ENCODE peak calls at places on chromosome 1, in seven cellular contexts. N is kidney epithelial cell, O is fibroblast of lung, P is sigmoid colon, R is bronchial epithelial cell, S is Caco-2, U is AG10803. A is an unnamed sample.

GRCh38 chr1:98110674-98111073 is 189.8 kb upstream of the DPYD start:
- DNase-seq in N (peak; percentile 29), P (no peak), U (peak; percentile 37), O (peak; percentile 65), R (no peak), S (no peak), A (no peak)

GRCh38 chr1:209861242-209861641 is 33.5 kb downstream of the UTP25 start:
- DNase-seq in S (no peak), U (no peak), R (no peak), O (no peak), P (no peak), N (no peak), A (no peak)

GRCh38 chr1:109794319-109795132 is 30.8 kb upstream of the EPS8L3 start:
- DNase-seq in R (no peak), P (no peak), S (no peak), U (no peak), O (peak; percentile 34), N (no peak), A (no peak)

GRCh38 chr1:93576346-93576745 is 105.3 kb downstream of the BCAR3 start:
- DNase-seq in R (no peak), U (peak; percentile 74), S (no peak), P (peak; percentile 59), N (no peak), O (peak; percentile 18), A (no peak)

GRCh38 chr1:221701570-221702186 is 40.2 kb downstream of the DUSP10 start:
- DNase-seq in P (no peak), O (no peak), U (no peak), N (no peak), R (no peak), S (no peak), A (no peak)

GRCh38 chr1:8711161-8711560 is 106.3 kb downstream of the RERE start:
- DNase-seq in N (no peak), U (no peak), O (peak; percentile 39), P (no peak), S (no peak), R (no peak), A (no peak)

GRCh38 chr1:243980471-243980870 is 70.6 kb upstream of the ZBTB18 start:
- DNase-seq in R (no peak), S (no peak), P (no peak), U (no peak), O (no peak), N (no peak), A (peak; percentile 35)

GRCh38 chr1:206464456-206464964 is 5.8 kb upstream of the IKBKE start:
- DNase-seq in O (peak; percentile 95), N (no peak), U (peak; percentile 92), P (no peak), R (peak; percentile 77), S (no peak), A (peak; percentile 65)

GRCh38 chr1:173444757-173445156 is 32.4 kb upstream of the PRDX6 start:
- DNase-seq in N (no peak), U (no peak), S (no peak), R (no peak), P (no peak), O (no peak), A (no peak)

GRCh38 chr1:218917646-218918045 is 256.0 kb upstream of the LYPLAL1 start:
- DNase-seq in N (no peak), U (no peak), P (no peak), S (no peak), R (no peak), O (no peak), A (no peak)

GRCh38 chr1:233045591-233045990 is 95.2 kb downstream of the NTPCR start:
- DNase-seq in O (peak; percentile 84), U (no peak), P (no peak), N (no peak), S (no peak), R (no peak), A (no peak)

GRCh38 chr1:61419167-61419566 is 305.8 kb downstream of the TM2D1 start:
- DNase-seq in O (no peak), U (no peak), S (no peak), R (no peak), N (no peak), P (no peak), A (no peak)
- TF ChIP-seq CTCF in O (no peak), U (no peak), S (no peak), R (no peak), N (no peak), P (no peak), A (no peak)

DNA sequence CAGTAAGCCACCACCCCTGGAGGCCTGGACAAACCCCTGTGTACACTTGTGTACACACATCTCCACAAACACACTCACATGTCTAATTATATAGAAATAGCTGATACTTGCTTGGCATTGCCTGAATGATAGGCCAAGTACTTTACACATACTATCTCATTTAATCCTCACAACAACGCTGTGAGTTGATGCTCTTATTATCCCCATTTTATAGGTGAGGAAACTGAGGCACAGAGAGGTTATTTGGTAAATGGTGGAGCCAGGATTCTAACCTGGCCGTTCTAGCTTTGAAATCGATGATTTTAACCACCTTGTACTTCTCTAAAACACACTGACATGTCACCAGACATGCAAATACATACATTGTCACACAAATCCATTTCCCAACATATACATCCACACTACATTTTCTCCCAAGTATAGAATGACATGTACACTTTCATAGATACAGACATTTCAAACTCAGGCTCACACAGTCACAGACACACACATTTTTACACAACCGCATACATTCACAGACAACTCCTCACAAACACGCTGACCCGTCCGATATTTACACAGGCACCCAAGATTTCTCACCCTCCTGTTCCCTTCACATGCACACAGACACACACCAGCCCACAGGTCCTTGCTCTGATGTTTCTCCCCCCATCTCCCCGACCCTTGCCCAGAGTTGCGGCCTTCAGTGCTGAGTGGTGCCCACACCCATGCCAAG is 3.2 kb downstream of the ARHGEF19 start:
- DNase-seq in O (no peak), P (no peak), S (no peak), R (no peak), U (no peak), N (no peak), A (no peak)
- H3K4me3 ChIP-seq in O (no peak overlapping the region), P (no peak overlapping the region), S (no peak overlapping the region), R (no peak overlapping the region), U (no peak overlapping the region), N (no peak overlapping the region), A (no peak overlapping the region)

DNA sequence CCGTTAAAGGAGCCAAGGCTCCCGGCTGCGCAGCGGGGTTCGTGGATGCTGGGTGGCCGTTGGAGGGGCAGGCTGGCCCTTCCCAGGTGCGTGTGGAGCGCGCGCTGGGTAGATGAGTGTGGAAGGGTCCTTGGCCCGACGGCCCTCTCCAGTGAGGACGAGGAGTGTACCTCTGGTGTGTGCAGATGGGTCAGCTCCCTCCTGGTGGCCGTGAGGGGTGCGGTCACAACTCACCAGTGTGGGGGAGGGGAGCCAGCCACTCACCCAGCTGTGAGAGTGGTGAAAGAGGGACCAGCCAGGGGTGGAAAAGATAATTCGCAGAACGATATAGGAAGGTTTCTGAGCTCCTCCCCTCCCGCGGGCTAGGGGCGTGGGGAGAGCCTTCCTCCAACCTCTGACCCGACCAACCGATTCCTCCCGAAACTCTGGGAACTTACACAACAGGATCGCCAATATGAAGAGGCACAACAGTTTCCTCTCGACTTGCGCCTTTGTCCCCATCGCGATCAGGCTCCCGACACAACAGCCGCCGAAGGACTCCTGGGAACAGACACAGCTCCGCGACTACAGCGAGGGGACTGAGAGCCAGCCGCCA is at the start of gene F11R:
- DNase-seq in R (peak; percentile 71), S (peak; percentile 89), U (no peak), P (no peak), O (no peak), N (no peak), A (no peak)
- TF ChIP-seq CTCF in R (peak; percentile 17), S (peak; percentile 42), U (peak; percentile 1), P (peak; percentile 17), O (no peak), N (peak; percentile 24), A (peak; percentile 31)

GRCh38 chr1:23594927-23595353 is 35.6 kb upstream of the ID3 start:
- DNase-seq in N (no peak), R (no peak), U (no peak), S (no peak), P (no peak), O (no peak), A (no peak)
- H3K4me3 ChIP-seq in N (no peak overlapping the region), R (no peak overlapping the region), U (no peak overlapping the region), S (no peak overlapping the region), P (no peak overlapping the region), O (no peak overlapping the region), A (no peak overlapping the region)

GRCh38 chr1:19752083-19752696 is 47.5 kb downstream of the TMCO4 start:
- DNase-seq in R (no peak), U (no peak), O (no peak), N (no peak), P (no peak), S (no peak), A (no peak)

GRCh38 chr1:19750882-19751276 is 48.8 kb downstream of the TMCO4 start:
- DNase-seq in R (no peak), O (no peak), S (no peak), P (no peak), N (no peak), U (no peak), A (no peak)

GRCh38 chr1:19757641-19758040 is 42.1 kb downstream of the TMCO4 start:
- DNase-seq in N (no peak), S (no peak), O (peak; percentile 34), R (no peak), P (no peak), U (no peak), A (no peak)

GRCh38 chr1:19756480-19756879 is 43.2 kb downstream of the TMCO4 start:
- DNase-seq in N (no peak), R (no peak), P (no peak), S (no peak), O (no peak), U (peak; percentile 48), A (no peak)

DNA sequence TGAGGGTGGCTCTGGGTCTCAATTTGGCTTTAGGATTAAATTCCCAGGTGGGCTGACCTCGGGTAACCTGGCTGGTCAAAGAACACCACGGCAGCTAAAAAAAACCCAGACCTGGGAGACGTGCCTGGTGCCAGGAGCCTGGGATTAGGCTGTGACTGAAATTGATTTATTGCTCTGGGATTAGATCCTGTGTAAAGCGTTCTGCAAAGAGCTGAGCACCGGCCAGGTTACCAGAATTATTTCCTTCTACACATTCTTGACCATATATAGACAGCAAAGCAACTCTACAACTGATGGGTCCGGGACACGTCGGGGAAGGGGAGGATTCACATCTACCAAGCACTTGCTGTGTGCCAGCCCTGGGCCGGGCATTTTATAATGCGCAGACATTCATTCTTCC is 45.2 kb downstream of the TMCO4 start:
- DNase-seq in S (peak; percentile 36), R (no peak), U (no peak), P (peak; percentile 78), N (no peak), O (no peak), A (no peak)
- TF ChIP-seq CTCF in S (no peak), R (no peak), U (no peak), P (no peak), N (no peak), O (no peak), A (no peak)

DNA sequence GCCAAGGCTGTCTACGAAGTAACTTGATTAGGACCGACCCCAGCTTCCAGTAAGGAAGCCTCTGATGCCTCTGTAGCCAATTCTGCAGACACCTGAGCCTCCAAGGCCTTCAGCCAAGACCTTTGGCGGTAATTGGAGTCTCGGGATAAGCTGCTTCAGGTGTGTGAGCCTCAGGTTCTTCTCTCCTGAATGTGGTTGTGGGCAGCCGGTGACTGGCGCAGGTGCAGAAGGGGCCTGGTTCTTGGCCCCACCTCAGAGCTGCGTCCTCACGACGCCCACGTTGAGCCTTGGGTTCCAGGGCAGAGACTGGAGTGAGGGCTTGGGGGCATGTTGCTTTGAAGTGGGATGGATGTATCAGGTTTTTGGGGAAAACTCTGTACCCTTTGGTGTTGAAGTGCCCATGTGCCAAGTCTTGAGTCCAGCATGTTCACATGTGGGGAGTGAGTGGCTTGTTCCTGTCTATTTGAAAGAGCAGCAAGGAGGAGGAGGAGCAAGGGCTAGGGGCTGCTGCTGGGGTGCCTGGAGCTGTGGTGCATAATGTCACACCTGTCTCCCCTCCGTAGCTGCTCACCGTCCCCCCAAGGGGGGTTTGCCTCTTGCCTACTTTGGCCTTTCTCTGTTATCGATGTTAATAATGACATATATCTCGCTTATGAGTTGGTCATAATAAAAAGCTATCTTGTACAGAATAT is 1.4 kb downstream of the PSEN2 start:
- DNase-seq in P (no peak), O (no peak), R (no peak), S (no peak), U (no peak), N (no peak), A (no peak)
- H3K4me3 ChIP-seq in P (peak overlapping the region; percentile 83), O (peak overlapping the region; percentile 70), R (no peak overlapping the region), S (peak overlapping the region; percentile 60), U (no peak overlapping the region), N (no peak overlapping the region), A (peak overlapping the region; percentile 75)

A was measured in epithelial cell of proximal tubule.